ENCODE peak calls at places on chromosomes 4 and X, in five cellular contexts. One of them, this sample, is unnamed.

GRCh38 chr4:40292313-40292759 is 42.8 kb upstream of the CHRNA9 start:
- DNase-seq in thyroid gland: no peak
- DNase-seq in brain microvascular endothelial cell: peak; percentile 5
- DNase-seq in endodermal cell: peak; percentile 74
- DNase-seq in lower lobe of right lung: no peak
- DNase-seq in this sample: no peak

GRCh38 chrX:69163936-69164741 is 1.1 kb downstream of the PJA1 start:
- DNase-seq in thyroid gland: peak; percentile 32
- DNase-seq in brain microvascular endothelial cell: peak; percentile 14
- DNase-seq in endodermal cell: no peak
- DNase-seq in lower lobe of right lung: peak; percentile 53
- DNase-seq in this sample: no peak

GRCh38 chr4:134393592-134393991 is 192.0 kb upstream of the PABPC4L start:
- DNase-seq in thyroid gland: no peak
- DNase-seq in brain microvascular endothelial cell: no peak
- DNase-seq in endodermal cell: no peak
- DNase-seq in lower lobe of right lung: no peak
- DNase-seq in this sample: no peak

GRCh38 chr4:7828926-7829325 is 110.7 kb downstream of the AFAP1 start:
- DNase-seq in thyroid gland: no peak
- DNase-seq in brain microvascular endothelial cell: peak; percentile 91
- DNase-seq in endodermal cell: no peak
- DNase-seq in lower lobe of right lung: no peak
- DNase-seq in this sample: no peak

GRCh38 chrX:47568656-47569295 is 7.8 kb downstream of the ARAF start:
- DNase-seq in thyroid gland: no peak
- DNase-seq in brain microvascular endothelial cell: no peak
- DNase-seq in endodermal cell: peak; percentile 81
- DNase-seq in lower lobe of right lung: no peak
- DNase-seq in this sample: no peak

GRCh38 chr4:29311231-29311630 is 1408.9 kb upstream of the PCDH7 start:
- DNase-seq in thyroid gland: no peak
- DNase-seq in brain microvascular endothelial cell: peak; percentile 19
- DNase-seq in endodermal cell: no peak
- DNase-seq in lower lobe of right lung: no peak
- DNase-seq in this sample: no peak

GRCh38 chr4:55312491-55313101 is 33.4 kb upstream of the SRD5A3 start:
- DNase-seq in thyroid gland: peak; percentile 6
- DNase-seq in brain microvascular endothelial cell: peak; percentile 56
- DNase-seq in endodermal cell: peak; percentile 63
- DNase-seq in lower lobe of right lung: no peak
- DNase-seq in this sample: no peak

GRCh38 chr4:106258145-106259045 is 57.6 kb downstream of the TBCK start:
- DNase-seq in thyroid gland: no peak
- DNase-seq in brain microvascular endothelial cell: no peak
- DNase-seq in endodermal cell: no peak
- DNase-seq in lower lobe of right lung: no peak
- DNase-seq in this sample: no peak

GRCh38 chr4:119227690-119228089 is 15.2 kb downstream of the USP53 start:
- DNase-seq in thyroid gland: no peak
- DNase-seq in brain microvascular endothelial cell: no peak
- DNase-seq in endodermal cell: no peak
- DNase-seq in lower lobe of right lung: no peak
- DNase-seq in this sample: no peak

GRCh38 chr4:770022-770421 is 55.9 kb downstream of the CPLX1 start:
- DNase-seq in thyroid gland: no peak
- DNase-seq in brain microvascular endothelial cell: no peak
- DNase-seq in endodermal cell: no peak
- DNase-seq in lower lobe of right lung: peak; percentile 23
- DNase-seq in this sample: no peak

GRCh38 chr4:771464-771863 is 54.5 kb downstream of the CPLX1 start:
- DNase-seq in thyroid gland: no peak
- DNase-seq in brain microvascular endothelial cell: no peak
- DNase-seq in endodermal cell: no peak
- DNase-seq in lower lobe of right lung: peak; percentile 38
- DNase-seq in this sample: no peak

GRCh38 chr4:772776-773175 is 53.2 kb downstream of the CPLX1 start:
- DNase-seq in thyroid gland: no peak
- DNase-seq in brain microvascular endothelial cell: no peak
- DNase-seq in endodermal cell: no peak
- DNase-seq in lower lobe of right lung: peak; percentile 15
- DNase-seq in this sample: no peak

GRCh38 chr4:773214-773613 is 52.7 kb downstream of the CPLX1 start:
- DNase-seq in thyroid gland: no peak
- DNase-seq in brain microvascular endothelial cell: no peak
- DNase-seq in endodermal cell: no peak
- DNase-seq in lower lobe of right lung: peak; percentile 39
- DNase-seq in this sample: no peak

GRCh38 chr4:772118-772517 is 53.8 kb downstream of the CPLX1 start:
- DNase-seq in thyroid gland: no peak
- DNase-seq in brain microvascular endothelial cell: no peak
- DNase-seq in endodermal cell: no peak
- DNase-seq in lower lobe of right lung: no peak
- DNase-seq in this sample: no peak
- H3K27ac ChIP-seq in thyroid gland: no peak overlapping the region
- H3K27ac ChIP-seq in brain microvascular endothelial cell: no peak overlapping the region
- H3K27ac ChIP-seq in endodermal cell: no peak overlapping the region
- H3K27ac ChIP-seq in lower lobe of right lung: no peak overlapping the region
- H3K27ac ChIP-seq in this sample: no peak overlapping the region

DNA sequence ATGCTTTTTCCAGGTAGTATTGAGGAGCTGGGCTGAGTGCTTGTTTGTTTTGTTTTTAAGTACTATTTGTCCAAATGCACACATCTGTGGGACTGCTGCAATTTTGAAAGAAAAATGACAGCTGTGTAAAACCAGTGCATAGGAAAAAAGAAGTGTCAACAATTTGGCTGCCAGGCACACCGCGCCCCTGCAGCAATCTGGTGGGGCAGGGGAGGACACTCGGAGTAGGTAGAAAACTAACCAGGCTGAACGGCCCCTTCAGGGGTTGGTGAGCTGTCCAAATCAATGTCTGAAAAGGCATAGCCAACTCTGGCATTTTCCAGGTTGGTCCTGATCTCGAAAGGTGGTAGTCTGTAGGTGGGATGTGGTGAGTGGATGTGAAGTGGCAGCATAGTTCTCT is 1.1 kb downstream of the LDOC1 start:
- DNase-seq in thyroid gland: peak; percentile 43
- DNase-seq in brain microvascular endothelial cell: no peak
- DNase-seq in endodermal cell: no peak
- DNase-seq in lower lobe of right lung: no peak
- DNase-seq in this sample: no peak
- H3K4me3 ChIP-seq in thyroid gland: no peak overlapping the region
- H3K4me3 ChIP-seq in brain microvascular endothelial cell: peak overlapping the region; percentile 68
- H3K4me3 ChIP-seq in endodermal cell: peak overlapping the region; percentile 86
- H3K4me3 ChIP-seq in lower lobe of right lung: no peak overlapping the region
- H3K4me3 ChIP-seq in this sample: peak overlapping the region; percentile 47

DNA sequence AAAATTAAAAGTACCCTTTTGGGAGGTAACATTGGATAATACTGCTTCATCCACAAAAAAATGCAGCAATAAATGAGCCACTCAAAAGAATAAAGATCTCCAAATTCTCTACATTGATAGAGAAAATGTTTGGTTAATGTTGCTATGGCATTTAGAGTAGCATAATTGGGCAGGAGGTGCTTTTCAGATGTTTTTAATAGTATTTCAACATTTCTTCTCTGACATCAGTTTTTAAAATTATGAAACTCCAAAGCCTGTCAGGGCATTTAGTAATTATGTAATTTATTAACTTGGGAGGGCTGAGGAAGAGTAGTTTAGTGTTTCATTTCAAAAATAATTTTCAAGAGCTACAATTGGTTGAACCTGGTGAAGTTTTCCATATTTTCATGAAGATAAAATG is 211.3 kb upstream of the INTU start:
- DNase-seq in thyroid gland: no peak
- DNase-seq in brain microvascular endothelial cell: no peak
- DNase-seq in endodermal cell: no peak
- DNase-seq in lower lobe of right lung: no peak
- DNase-seq in this sample: no peak
- H3K27ac ChIP-seq in thyroid gland: no peak overlapping the region
- H3K27ac ChIP-seq in brain microvascular endothelial cell: no peak overlapping the region
- H3K27ac ChIP-seq in endodermal cell: no peak overlapping the region
- H3K27ac ChIP-seq in lower lobe of right lung: no peak overlapping the region
- H3K27ac ChIP-seq in this sample: no peak overlapping the region

GRCh38 chrX:65406532-65406931 is 128.1 kb downstream of the LAS1L start:
- DNase-seq in thyroid gland: no peak
- DNase-seq in brain microvascular endothelial cell: no peak
- DNase-seq in endodermal cell: no peak
- DNase-seq in lower lobe of right lung: no peak
- DNase-seq in this sample: no peak

DNA sequence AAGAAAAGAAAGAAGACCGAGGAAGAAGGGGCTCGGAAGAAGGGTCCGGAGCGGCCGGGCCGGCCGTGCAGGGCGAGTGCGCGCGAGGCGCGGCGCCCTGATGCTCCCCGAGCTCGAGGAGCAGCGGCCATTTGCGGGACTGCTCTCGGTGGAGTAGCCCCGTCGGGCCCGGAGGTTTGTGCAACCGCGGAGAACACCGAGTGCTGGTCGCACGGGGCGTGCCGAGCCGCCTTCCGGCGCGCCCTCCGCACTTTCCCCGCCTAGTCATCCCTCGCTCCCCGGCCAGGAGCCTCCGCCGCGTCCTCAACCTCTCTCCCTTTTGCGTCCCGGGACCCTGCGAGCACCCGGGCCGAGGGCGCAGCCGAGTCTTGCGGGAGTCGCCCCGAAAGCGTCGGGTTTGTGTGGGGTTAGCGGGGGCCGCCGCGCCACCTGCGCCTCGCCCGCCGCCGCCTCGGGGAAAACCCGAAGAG is 127.4 kb downstream of the LAS1L start:
- DNase-seq in thyroid gland: no peak
- DNase-seq in brain microvascular endothelial cell: no peak
- DNase-seq in endodermal cell: no peak
- DNase-seq in lower lobe of right lung: no peak
- DNase-seq in this sample: no peak
- H3K4me3 ChIP-seq in thyroid gland: no peak overlapping the region
- H3K4me3 ChIP-seq in brain microvascular endothelial cell: no peak overlapping the region
- H3K4me3 ChIP-seq in endodermal cell: peak overlapping the region; percentile 58
- H3K4me3 ChIP-seq in lower lobe of right lung: no peak overlapping the region
- H3K4me3 ChIP-seq in this sample: no peak overlapping the region

GRCh38 chr4:176306837-176307590 is 12.8 kb upstream of the SPCS3 start:
- DNase-seq in thyroid gland: no peak
- DNase-seq in brain microvascular endothelial cell: no peak
- DNase-seq in endodermal cell: no peak
- DNase-seq in lower lobe of right lung: no peak
- DNase-seq in this sample: no peak
- H3K27ac ChIP-seq in thyroid gland: no peak overlapping the region
- H3K27ac ChIP-seq in brain microvascular endothelial cell: no peak overlapping the region
- H3K27ac ChIP-seq in endodermal cell: no peak overlapping the region
- H3K27ac ChIP-seq in lower lobe of right lung: no peak overlapping the region
- H3K27ac ChIP-seq in this sample: no peak overlapping the region

DNA sequence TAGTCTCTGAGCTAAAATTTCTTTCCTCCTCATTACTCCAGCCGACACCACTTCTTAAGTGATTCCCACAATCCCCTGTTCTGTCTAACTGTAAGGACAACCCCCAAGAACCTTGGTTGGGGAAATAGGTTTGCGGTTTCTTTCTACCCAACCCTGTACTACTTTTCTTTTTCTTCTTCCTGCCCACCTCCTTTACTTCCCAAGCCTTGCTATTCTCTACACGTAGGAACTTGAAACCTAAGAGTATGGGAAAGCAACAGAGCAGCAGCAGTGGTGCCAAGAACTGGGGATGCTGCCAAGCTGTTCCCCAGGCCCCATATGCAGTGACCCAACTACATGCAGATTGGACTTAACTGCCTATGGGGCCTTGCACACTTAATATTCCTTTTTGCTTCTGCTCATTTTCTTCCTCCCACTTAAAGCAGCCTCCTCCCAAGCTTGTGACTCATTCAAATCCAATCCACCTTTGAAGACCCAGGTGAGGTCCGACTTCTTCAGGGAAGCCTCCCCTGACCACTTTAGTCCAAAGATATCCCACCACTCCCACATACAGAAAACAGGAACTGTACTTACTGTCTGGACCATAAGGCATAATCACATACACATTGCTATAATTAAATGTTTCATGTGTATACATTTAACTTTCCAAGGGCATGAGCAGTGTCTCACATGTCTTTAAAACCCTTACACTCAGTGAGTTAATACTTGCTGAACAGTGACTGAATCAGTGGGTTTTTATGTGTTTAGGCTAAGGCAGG is 1.7 kb downstream of the FAM120C start:
- DNase-seq in thyroid gland: no peak
- DNase-seq in brain microvascular endothelial cell: no peak
- DNase-seq in endodermal cell: no peak
- DNase-seq in lower lobe of right lung: no peak
- DNase-seq in this sample: no peak
- H3K4me3 ChIP-seq in thyroid gland: no peak overlapping the region
- H3K4me3 ChIP-seq in brain microvascular endothelial cell: peak overlapping the region; percentile 67
- H3K4me3 ChIP-seq in endodermal cell: peak overlapping the region; percentile 85
- H3K4me3 ChIP-seq in lower lobe of right lung: peak overlapping the region; percentile 79
- H3K4me3 ChIP-seq in this sample: peak overlapping the region; percentile 85

DNA sequence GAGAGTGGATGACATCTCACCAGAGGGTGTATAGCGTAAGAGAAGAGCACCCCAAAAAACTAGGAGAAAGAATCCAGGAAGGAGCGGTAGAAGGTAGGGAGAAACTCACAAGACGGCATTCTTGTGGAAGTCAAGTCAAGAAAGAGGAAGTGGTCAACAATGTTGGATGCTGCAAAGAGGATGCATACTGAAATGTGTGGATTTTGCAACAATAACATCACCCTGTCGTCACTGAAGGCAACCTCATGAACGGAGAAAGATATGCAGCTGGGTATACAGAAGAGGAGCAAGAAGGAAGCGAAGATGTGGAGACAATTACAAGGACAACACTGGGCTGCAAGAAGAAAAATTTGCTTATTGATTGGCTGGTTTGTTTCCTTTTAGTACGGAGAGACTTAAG is 11.4 kb upstream of the TAPT1 start:
- DNase-seq in thyroid gland: no peak
- DNase-seq in brain microvascular endothelial cell: no peak
- DNase-seq in endodermal cell: no peak
- DNase-seq in lower lobe of right lung: no peak
- DNase-seq in this sample: no peak
- H3K27ac ChIP-seq in thyroid gland: no peak overlapping the region
- H3K27ac ChIP-seq in brain microvascular endothelial cell: no peak overlapping the region
- H3K27ac ChIP-seq in endodermal cell: no peak overlapping the region
- H3K27ac ChIP-seq in lower lobe of right lung: no peak overlapping the region
- H3K27ac ChIP-seq in this sample: no peak overlapping the region

GRCh38 chr4:42132099-42132498 is 20.4 kb downstream of the BEND4 start:
- DNase-seq in thyroid gland: no peak
- DNase-seq in brain microvascular endothelial cell: no peak
- DNase-seq in endodermal cell: no peak
- DNase-seq in lower lobe of right lung: no peak
- DNase-seq in this sample: no peak
- H3K4me3 ChIP-seq in thyroid gland: no peak overlapping the region
- H3K4me3 ChIP-seq in brain microvascular endothelial cell: no peak overlapping the region
- H3K4me3 ChIP-seq in endodermal cell: no peak overlapping the region
- H3K4me3 ChIP-seq in lower lobe of right lung: no peak overlapping the region
- H3K4me3 ChIP-seq in this sample: no peak overlapping the region

This sample was measured in RWPE2.